ENCODE peak calls at places on chromosome 14, in five cellular contexts. V, A, N, U and J are unnamed samples.
A peak's percentile ranks its signal among the peaks of the same experiment; 100 is the strongest.

GRCh38 chr14:75995372-75996041 is 9.9 kb downstream of the IFT43 start:
- DNase-seq in V (no peak), A (no peak), N (peak; percentile 68), U (no peak), J (no peak)

GRCh38 chr14:105549481-105549880 is 23.1 kb downstream of the TMEM121 start:
- DNase-seq in V (no peak), A (no peak), N (no peak), U (no peak), J (no peak)

GRCh38 chr14:33934043-33934750 is 16.7 kb downstream of the EGLN3 start:
- DNase-seq in V (no peak), A (no peak), N (no peak), U (no peak), J (no peak)

GRCh38 chr14:20714593-20715250 is 26.2 kb downstream of the ANG start:
- DNase-seq in V (no peak), A (no peak), N (peak; percentile 59), U (peak; percentile 34), J (no peak)

GRCh38 chr14:81157431-81157830 is 63.3 kb downstream of the GTF2A1 start:
- DNase-seq in V (no peak), A (no peak), N (peak; percentile 25), U (no peak), J (no peak)

GRCh38 chr14:103372017-103372416 is 13.2 kb upstream of the MARK3 start:
- DNase-seq in V (no peak), A (no peak), N (no peak), U (no peak), J (no peak)

GRCh38 chr14:101368629-101369028 is 192.7 kb upstream of the DIO3 start:
- DNase-seq in V (no peak), A (no peak), N (no peak), U (no peak), J (no peak)

GRCh38 chr14:103507751-103508150 is 14.9 kb downstream of the CKB start:
- DNase-seq in V (no peak), A (no peak), N (no peak), U (no peak), J (no peak)

GRCh38 chr14:46381674-46382073 is 269.9 kb downstream of the RPL10L start:
- DNase-seq in V (no peak), A (peak; percentile 69), N (no peak), U (no peak), J (no peak)

GRCh38 chr14:42715316-42715715 is 1108.6 kb downstream of the LRFN5 start:
- DNase-seq in V (no peak), A (no peak), N (peak; percentile 74), U (no peak), J (no peak)

GRCh38 chr14:96470331-96470730 is 31.9 kb upstream of the PAPOLA start:
- DNase-seq in V (no peak), A (no peak), N (peak; percentile 2), U (no peak), J (no peak)

GRCh38 chr14:58107947-58108552 is 44.0 kb downstream of the ARMH4 start:
- DNase-seq in V (peak; percentile 64), A (peak; percentile 75), N (peak; percentile 76), U (peak; percentile 72), J (peak; percentile 56)

GRCh38 chr14:93970589-93970966 is 5.8 kb downstream of the ASB2 start:
- DNase-seq in V (peak; percentile 32), A (peak; percentile 46), N (peak; percentile 36), U (no peak), J (peak; percentile 76)

GRCh38 chr14:72608391-72609204 is 285.3 kb downstream of the DPF3 start:
- DNase-seq in V (no peak), A (no peak), N (peak; percentile 97), U (peak; percentile 49), J (no peak)

GRCh38 chr14:96056509-96057422 is 17.6 kb downstream of the C14orf132 start:
- DNase-seq in V (peak; percentile 77), A (peak; percentile 40), N (no peak), U (no peak), J (peak; percentile 9)

GRCh38 chr14:33237102-33237501 is 298.4 kb downstream of the NPAS3 start:
- DNase-seq in V (no peak), A (peak; percentile 51), N (no peak), U (no peak), J (no peak)

GRCh38 chr14:93962701-93963601 is 13.4 kb downstream of the ASB2 start:
- DNase-seq in V (no peak), A (no peak), N (no peak), U (no peak), J (peak; percentile 90)

GRCh38 chr14:23034498-23035302 is at the start of gene PSMB5:
- DNase-seq in V (peak; percentile 95), A (peak; percentile 98), N (peak; percentile 98), U (peak; percentile 94), J (peak; percentile 98)

GRCh38 chr14:105162374-105162979 is 6.1 kb downstream of the JAG2 start:
- DNase-seq in V (no peak), A (no peak), N (no peak), U (no peak), J (no peak)

GRCh38 chr14:73833024-73833423 is 18.6 kb upstream of the PTGR2 start:
- DNase-seq in V (no peak), A (no peak), N (peak; percentile 65), U (no peak), J (no peak)

GRCh38 chr14:33730163-33730562 is 220.7 kb downstream of the EGLN3 start:
- DNase-seq in V (no peak), A (no peak), N (no peak), U (no peak), J (no peak)

GRCh38 chr14:22994762-22995275 is 12.5 kb upstream of the AJUBA start:
- DNase-seq in V (peak; percentile 55), A (peak; percentile 62), N (peak; percentile 64), U (peak; percentile 64), J (peak; percentile 60)

GRCh38 chr14:82192387-82192786 is 658.7 kb upstream of the SEL1L start:
- DNase-seq in V (no peak), A (no peak), N (no peak), U (no peak), J (no peak)

GRCh38 chr14:97878206-97878605 is 1081.0 kb downstream of the VRK1 start:
- DNase-seq in V (no peak), A (no peak), N (no peak), U (no peak), J (no peak)

GRCh38 chr14:92724516-92725340 is 23.7 kb downstream of the LGMN start:
- DNase-seq in V (peak; percentile 30), A (no peak), N (no peak), U (peak; percentile 53), J (no peak)

GRCh38 chr14:21020977-21021545 is 3.8 kb downstream of the NDRG2 start:
- DNase-seq in V (no peak), A (no peak), N (no peak), U (no peak), J (no peak)

GRCh38 chr14:103091041-103091882 is 3.3 kb upstream of the EXOC3L4 start:
- DNase-seq in V (peak; percentile 84), A (peak; percentile 70), N (peak; percentile 62), U (peak; percentile 83), J (peak; percentile 62)

GRCh38 chr14:92591346-92591745 is 77.8 kb downstream of the RIN3 start:
- DNase-seq in V (no peak), A (no peak), N (no peak), U (no peak), J (no peak)

GRCh38 chr14:23537351-23538048 is 14.1 kb downstream of the ZFHX2 start:
- DNase-seq in V (peak; percentile 63), A (peak; percentile 97), N (peak; percentile 33), U (no peak), J (peak; percentile 9)

GRCh38 chr14:104788533-104788818 is 7.1 kb downstream of the AKT1 start:
- DNase-seq in V (no peak), A (no peak), N (no peak), U (no peak), J (no peak)

GRCh38 chr14:102616799-102617198 is 24.4 kb downstream of the RCOR1 start:
- DNase-seq in V (no peak), A (no peak), N (peak; percentile 34), U (no peak), J (no peak)

GRCh38 chr14:21614245-21614644 is 20.5 kb downstream of the OR10G2 start:
- DNase-seq in V (no peak), A (peak; percentile 38), N (no peak), U (no peak), J (no peak)

GRCh38 chr14:105496831-105497591 is 6.0 kb downstream of the TEDC1 start:
- DNase-seq in V (no peak), A (no peak), N (no peak), U (no peak), J (no peak)

GRCh38 chr14:68951051-68951797 is 27.9 kb downstream of the ACTN1 start:
- DNase-seq in V (no peak), A (no peak), N (peak; percentile 99), U (peak; percentile 67), J (no peak)

GRCh38 chr14:68948686-68949085 is 30.4 kb downstream of the ACTN1 start:
- DNase-seq in V (no peak), A (no peak), N (peak; percentile 49), U (no peak), J (no peak)

GRCh38 chr14:68951800-68952540 is 27.1 kb downstream of the ACTN1 start:
- DNase-seq in V (no peak), A (no peak), N (no peak), U (no peak), J (no peak)

GRCh38 chr14:68949236-68949965 is 29.7 kb downstream of the ACTN1 start:
- DNase-seq in V (no peak), A (no peak), N (peak; percentile 68), U (no peak), J (no peak)

DNA sequence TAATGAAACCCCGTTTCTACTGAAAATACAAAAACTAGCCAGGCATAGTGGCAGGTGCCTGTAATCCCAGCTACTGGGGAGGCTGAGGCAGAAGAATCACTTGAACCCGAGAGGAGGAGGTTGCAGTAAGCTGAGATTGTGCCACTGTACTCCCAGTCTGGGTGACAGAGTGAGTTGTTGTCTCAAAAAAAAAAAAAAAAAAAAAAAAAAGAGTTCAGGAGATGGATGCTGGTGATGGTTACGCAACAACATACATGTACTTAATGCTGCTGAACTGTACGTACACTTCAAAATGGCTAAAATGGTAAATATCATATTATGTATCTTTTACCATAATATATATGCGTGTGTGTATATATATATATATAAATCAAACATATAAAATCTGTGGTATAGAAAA is 29.0 kb downstream of the ACTN1 start:
- DNase-seq in V (no peak), A (no peak), N (peak; percentile 76), U (no peak), J (no peak)
- TF ChIP-seq EZH2phosphoT487 in V (no peak), A (no peak), N (no peak), U (no peak), J (no peak)

GRCh38 chr14:50040401-50040775 is 76.0 kb downstream of the VCPKMT start:
- DNase-seq in V (no peak), A (no peak), N (peak; percentile 79), U (peak; percentile 71), J (peak; percentile 61)
- TF ChIP-seq EZH2phosphoT487 in V (no peak), A (no peak), N (no peak), U (no peak), J (no peak)

DNA sequence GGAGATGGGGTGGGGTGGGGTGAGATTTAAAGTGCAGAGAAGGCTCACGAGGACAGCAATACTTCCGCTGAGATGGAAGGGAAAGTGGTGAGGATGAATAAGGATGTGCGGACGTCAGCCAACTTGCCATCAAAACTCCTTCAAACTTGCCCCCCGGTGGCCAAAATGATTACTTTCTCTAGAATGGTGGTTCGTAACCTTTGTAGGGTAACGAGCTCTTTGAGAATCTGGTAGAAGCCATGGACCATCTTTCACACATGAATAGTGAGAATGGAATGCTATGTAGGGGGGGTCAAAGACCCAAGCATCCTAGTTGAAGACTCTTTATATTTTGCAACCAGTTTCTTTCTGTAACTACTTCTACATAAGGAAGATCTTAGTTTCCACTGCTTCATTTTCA is 245.9 kb upstream of the DDHD1 start:
- DNase-seq in V (peak; percentile 54), A (peak; percentile 91), N (peak; percentile 42), U (no peak), J (no peak)
- TF ChIP-seq EZH2phosphoT487 in V (no peak), A (no peak), N (no peak), U (no peak), J (no peak)

GRCh38 chr14:35534884-35535793 is 1.2 kb downstream of the INSM2 start:
- DNase-seq in V (peak; percentile 91), A (peak; percentile 87), N (peak; percentile 80), U (peak; percentile 87), J (peak; percentile 20)
- TF ChIP-seq EZH2phosphoT487 in V (peak; percentile 19), A (no peak), N (peak; percentile 4), U (no peak), J (no peak)